ENCODE peak calls at places on chromosomes 13 and 19, in nine cellular contexts. Z is upper lobe of right lung, U is midbrain, L is HT-29, W is kidney tubule cell, R is T47D, Y is nucleus accumbens, G is iPS-NIHi11, N is T-helper 22 cell. A is an unnamed sample.

GRCh38 chr13:75931116-75931515 is 295.0 kb downstream of the LMO7 start:
- DNase-seq in Z (no peak), U (no peak), L (no peak), W (peak), R (no peak), Y (no peak), G (no peak), N (no peak), A (no peak)

GRCh38 chr13:28179974-28180373 is 41.6 kb downstream of the PAN3 start:
- DNase-seq in Z (no peak), U (no peak), L (no peak), W (no peak), R (no peak), Y (no peak), G (no peak), N (no peak), A (no peak)

GRCh38 chr13:46575843-46576242 is 22.9 kb downstream of the LRCH1 start:
- DNase-seq in Z (no peak), U (no peak), L (no peak), W (peak), R (no peak), Y (no peak), G (no peak), N (no peak), A (no peak)

GRCh38 chr13:91804724-91805123 is 406.3 kb downstream of the GPC5 start:
- DNase-seq in Z (no peak), U (no peak), L (no peak), W (no peak), R (no peak), Y (no peak), G (no peak), N (no peak), A (peak)

GRCh38 chr19:15448778-15449619 is 757 bp downstream of the WIZ start:
- DNase-seq in Z (no peak), U (no peak), L (no peak), W (no peak), R (peak), Y (no peak), G (peak), N (no peak), A (peak)

GRCh38 chr19:39246951-39247669 is 1.5 kb downstream of the IFNL4 start:
- DNase-seq in Z (peak), U (peak), L (no peak), W (peak), R (no peak), Y (no peak), G (peak), N (no peak), A (no peak)

GRCh38 chr13:76967031-76967430 is 18.7 kb downstream of the ACOD1 start:
- DNase-seq in Z (no peak), U (no peak), L (no peak), W (no peak), R (no peak), Y (no peak), G (no peak), N (no peak), A (no peak)

GRCh38 chr19:48760514-48761221 is 5.3 kb downstream of the FGF21 start:
- DNase-seq in Z (no peak), U (no peak), L (no peak), W (no peak), R (no peak), Y (no peak), G (no peak), N (no peak), A (no peak)

GRCh38 chr13:86562876-86563275 is 763.7 kb upstream of the SLITRK6 start:
- DNase-seq in Z (no peak), U (no peak), L (no peak), W (no peak), R (no peak), Y (no peak), G (no peak), N (no peak), A (no peak)

GRCh38 chr13:42078113-42078769 is 29.8 kb downstream of the DGKH start:
- DNase-seq in Z (no peak), U (peak), L (peak), W (no peak), R (no peak), Y (no peak), G (peak), N (no peak), A (no peak)

GRCh38 chr13:54433511-54434206 is 1405.0 kb downstream of the OLFM4 start:
- DNase-seq in Z (no peak), U (no peak), L (peak), W (peak), R (no peak), Y (no peak), G (no peak), N (no peak), A (peak)

GRCh38 chr19:5837768-5838364 is 1.6 kb downstream of the FUT6 start:
- DNase-seq in Z (no peak), U (no peak), L (no peak), W (peak), R (no peak), Y (no peak), G (no peak), N (no peak), A (no peak)

GRCh38 chr19:16585808-16586476 is 13.7 kb upstream of the SLC35E1 start:
- DNase-seq in Z (no peak), U (no peak), L (no peak), W (peak), R (no peak), Y (no peak), G (no peak), N (peak), A (no peak)

GRCh38 chr13:91361755-91362271 is 14.3 kb downstream of the MIR17HG start:
- DNase-seq in Z (no peak), U (no peak), L (no peak), W (no peak), R (no peak), Y (no peak), G (no peak), N (no peak), A (no peak)

GRCh38 chr13:48210178-48210577 is 22.8 kb upstream of the ITM2B start:
- DNase-seq in Z (no peak), U (no peak), L (no peak), W (peak), R (no peak), Y (no peak), G (no peak), N (no peak), A (no peak)

GRCh38 chr19:36267061-36267845 is 52.3 kb downstream of the ZNF146 start:
- DNase-seq in Z (no peak), U (no peak), L (no peak), W (no peak), R (no peak), Y (no peak), G (no peak), N (no peak), A (no peak)

GRCh38 chr13:30934381-30934780 is 1.9 kb downstream of the TEX26 start:
- DNase-seq in Z (no peak), U (no peak), L (peak), W (no peak), R (no peak), Y (no peak), G (peak), N (no peak), A (no peak)

GRCh38 chr19:38869836-38870607 is 8.1 kb downstream of the RINL start:
- DNase-seq in Z (peak), U (peak), L (peak), W (peak), R (peak), Y (no peak), G (peak), N (peak), A (no peak)

GRCh38 chr13:113204378-113204734 is 4.1 kb downstream of the PCID2 start:
- DNase-seq in Z (no peak), U (no peak), L (no peak), W (no peak), R (no peak), Y (no peak), G (no peak), N (no peak), A (no peak)

GRCh38 chr13:42041017-42041683 is 7.3 kb upstream of the DGKH start:
- DNase-seq in Z (peak), U (peak), L (peak), W (peak), R (peak), Y (no peak), G (peak), N (no peak), A (peak)

GRCh38 chr13:57629391-57629804 is 2.1 kb upstream of the PCDH17 start:
- DNase-seq in Z (peak), U (no peak), L (no peak), W (no peak), R (no peak), Y (no peak), G (no peak), N (no peak), A (no peak)

GRCh38 chr19:8252922-8253589 is 43.9 kb downstream of the CERS4 start:
- DNase-seq in Z (peak), U (peak), L (peak), W (peak), R (peak), Y (no peak), G (peak), N (peak), A (peak)

A was measured in NCI-H2171 treated with DMSO at 0.1 percent for 48 hours.